ENCODE peak calls at places on chromosomes 3 and 15, in seven cellular contexts. K, C, U, A, R, G and H are unnamed samples.

GRCh38 chr15:29103825-29104565 is 165.6 kb downstream of the NSMCE3 start:
- DNase-seq in K (peak), U (peak), A (peak), C (peak), G (peak), R (peak), H (peak)

GRCh38 chr15:90154246-90154645 is 46.9 kb upstream of the SEMA4B start:
- DNase-seq in G (peak), A (no peak), U (no peak), C (no peak), R (no peak), K (no peak), H (no peak)

GRCh38 chr3:160129459-160130061 is 95.7 kb upstream of the C3orf80 start:
- DNase-seq in G (no peak), C (peak), K (no peak), U (no peak), A (peak), R (no peak), H (no peak)

GRCh38 chr3:138921316-138922292 is 25.3 kb downstream of the FOXL2 start:
- DNase-seq in G (peak), K (peak), U (no peak), C (peak), A (peak), R (no peak), H (no peak)

GRCh38 chr15:96342611-96343528 is 12.4 kb downstream of the NR2F2 start:
- DNase-seq in U (peak), G (no peak), R (peak), K (no peak), A (peak), C (no peak), H (no peak)

GRCh38 chr3:127542441-127542952 is 48.0 kb downstream of the TPRA1 start:
- DNase-seq in K (no peak), A (no peak), R (no peak), U (no peak), G (no peak), C (no peak), H (no peak)

GRCh38 chr15:88257311-88257901 is 867 bp upstream of the NTRK3 start:
- DNase-seq in A (peak), K (peak), C (no peak), U (peak), G (no peak), R (peak), H (peak)

GRCh38 chr3:146712826-146713225 is 107.7 kb upstream of the PLSCR5 start:
- DNase-seq in A (no peak), C (no peak), U (no peak), G (no peak), R (no peak), K (no peak), H (no peak)

GRCh38 chr15:43151688-43152087 is 18.3 kb downstream of the TMEM62 start:
- DNase-seq in R (no peak), G (no peak), K (no peak), C (no peak), A (no peak), U (no peak), H (no peak)

GRCh38 chr3:187875868-187876267 is 130.6 kb upstream of the BCL6 start:
- DNase-seq in U (no peak), K (no peak), R (no peak), C (no peak), G (no peak), A (no peak), H (no peak)

GRCh38 chr3:113169876-113170452 is 41.4 kb upstream of the BOC start:
- DNase-seq in A (no peak), K (peak), R (no peak), C (no peak), U (no peak), G (no peak), H (no peak)

GRCh38 chr15:51503003-51503402 is 119.6 kb downstream of the DMXL2 start:
- DNase-seq in A (no peak), R (no peak), U (no peak), C (no peak), K (no peak), G (no peak), H (no peak)

GRCh38 chr15:51493892-51494291 is 128.7 kb downstream of the DMXL2 start:
- DNase-seq in U (no peak), R (no peak), G (no peak), K (no peak), C (peak), A (peak), H (no peak)

GRCh38 chr15:51494411-51495314 is 127.9 kb downstream of the DMXL2 start:
- DNase-seq in A (peak), R (no peak), C (peak), U (no peak), K (no peak), G (no peak), H (no peak)

GRCh38 chr15:51497806-51498205 is 124.8 kb downstream of the DMXL2 start:
- DNase-seq in R (no peak), K (peak), A (no peak), G (no peak), C (no peak), U (no peak), H (no peak)

GRCh38 chr15:51499379-51499976 is 123.1 kb downstream of the DMXL2 start:
- DNase-seq in U (no peak), C (peak), G (no peak), A (peak), K (peak), R (no peak), H (no peak)
- H3K4ac ChIP-seq in U (no peak), C (no peak), G (no peak), A (no peak), K (no peak), R (no peak), H (no peak)

GRCh38 chr15:81018197-81018596 is 17.5 kb downstream of the TLNRD1 start:
- DNase-seq in C (no peak), U (no peak), G (no peak), K (no peak), A (no peak), R (no peak), H (no peak)

GRCh38 chr15:81013396-81013929 is 12.7 kb downstream of the TLNRD1 start:
- DNase-seq in K (no peak), A (no peak), U (no peak), C (no peak), R (no peak), G (no peak), H (no peak)

GRCh38 chr15:81014446-81015093 is 13.8 kb downstream of the TLNRD1 start:
- DNase-seq in U (no peak), R (no peak), K (no peak), C (no peak), G (no peak), A (no peak), H (no peak)

GRCh38 chr15:81015595-81016252 is 15.0 kb downstream of the TLNRD1 start:
- DNase-seq in U (no peak), G (no peak), A (no peak), R (no peak), C (no peak), K (no peak), H (no peak)

GRCh38 chr15:81016253-81017068 is 15.7 kb downstream of the TLNRD1 start:
- DNase-seq in G (no peak), K (no peak), R (no peak), A (no peak), U (no peak), C (no peak), H (no peak)
- H3K4ac ChIP-seq in G (no peak), K (no peak), R (no peak), A (no peak), U (no peak), C (no peak), H (no peak)

GRCh38 chr3:14282001-14282705 is 103.5 kb downstream of the LSM3 start:
- DNase-seq in G (no peak), U (no peak), K (no peak), R (no peak), C (no peak), A (no peak), H (no peak)
- H3K4ac ChIP-seq in G (no peak), U (no peak), K (no peak), R (no peak), C (no peak), A (no peak), H (no peak)

GRCh38 chr3:21056293-21056692 is 694.7 kb downstream of the ZNF385D start:
- DNase-seq in R (no peak), C (no peak), G (no peak), A (no peak), K (no peak), U (no peak), H (no peak)

GRCh38 chr3:21055015-21055414 is 696.0 kb downstream of the ZNF385D start:
- DNase-seq in U (no peak), C (no peak), R (no peak), K (no peak), G (no peak), A (no peak), H (no peak)

GRCh38 chr3:21059409-21059808 is 691.6 kb downstream of the ZNF385D start:
- DNase-seq in G (no peak), R (no peak), K (no peak), A (no peak), C (no peak), U (no peak), H (no peak)

GRCh38 chr3:21049368-21050062 is 701.5 kb downstream of the ZNF385D start:
- DNase-seq in A (no peak), R (no peak), K (no peak), U (no peak), C (no peak), G (no peak), H (no peak)

GRCh38 chr3:21054064-21054463 is 696.9 kb downstream of the ZNF385D start:
- DNase-seq in C (no peak), A (no peak), K (no peak), U (no peak), G (no peak), R (no peak), H (no peak)
- H3K4ac ChIP-seq in C (no peak), A (no peak), K (no peak), U (no peak), G (no peak), R (no peak), H (no peak)